ENCODE peak calls at places on chromosomes 6 and 20, in six cellular contexts. M is HepG2, K is transverse colon, P is IMR-90, O is stomach, U is HCT116. W is an unnamed sample.

GRCh38 chr6:22821664-22822320 is 252.4 kb downstream of the HDGFL1 start:
- DNase-seq in M (no peak), P (peak; percentile 61), K (no peak), O (no peak), U (no peak), W (no peak)

GRCh38 chr6:52890018-52890417 is 19.5 kb downstream of the GSTA3 start:
- DNase-seq in M (no peak), K (no peak), O (no peak), U (no peak), P (no peak), W (no peak)

GRCh38 chr6:166989427-166990034 is 9.7 kb upstream of the CEP43 start:
- DNase-seq in P (peak; percentile 49), K (no peak), M (peak; percentile 47), U (no peak), O (no peak), W (no peak)

GRCh38 chr6:36729169-36729549 is 31.5 kb downstream of the RAB44 start:
- DNase-seq in K (no peak), M (no peak), P (no peak), U (no peak), O (no peak), W (no peak)

GRCh38 chr6:10991115-10991514 is 53.0 kb downstream of the ELOVL2 start:
- DNase-seq in M (no peak), K (no peak), P (no peak), U (no peak), O (no peak), W (no peak)

GRCh38 chr6:152669894-152670293 is 27.8 kb upstream of the MYCT1 start:
- DNase-seq in M (peak; percentile 5), K (no peak), U (peak; percentile 33), P (peak; percentile 60), O (no peak), W (no peak)

GRCh38 chr6:12238191-12238590 is 52.0 kb upstream of the EDN1 start:
- DNase-seq in P (no peak), O (no peak), K (no peak), M (no peak), U (no peak), W (no peak)

GRCh38 chr6:1797801-1798200 is 188.1 kb downstream of the FOXC1 start:
- DNase-seq in K (no peak), O (no peak), P (peak; percentile 44), M (peak; percentile 53), U (no peak), W (no peak)

GRCh38 chr6:6401401-6401800 is 80.9 kb upstream of the F13A1 start:
- DNase-seq in P (no peak), K (no peak), M (no peak), U (no peak), O (no peak), W (no peak)

GRCh38 chr6:7243188-7243942 is 69.6 kb downstream of the SSR1 start:
- DNase-seq in M (peak; percentile 70), K (peak; percentile 40), O (no peak), U (peak; percentile 47), P (peak; percentile 64), W (peak; percentile 65)

DNA sequence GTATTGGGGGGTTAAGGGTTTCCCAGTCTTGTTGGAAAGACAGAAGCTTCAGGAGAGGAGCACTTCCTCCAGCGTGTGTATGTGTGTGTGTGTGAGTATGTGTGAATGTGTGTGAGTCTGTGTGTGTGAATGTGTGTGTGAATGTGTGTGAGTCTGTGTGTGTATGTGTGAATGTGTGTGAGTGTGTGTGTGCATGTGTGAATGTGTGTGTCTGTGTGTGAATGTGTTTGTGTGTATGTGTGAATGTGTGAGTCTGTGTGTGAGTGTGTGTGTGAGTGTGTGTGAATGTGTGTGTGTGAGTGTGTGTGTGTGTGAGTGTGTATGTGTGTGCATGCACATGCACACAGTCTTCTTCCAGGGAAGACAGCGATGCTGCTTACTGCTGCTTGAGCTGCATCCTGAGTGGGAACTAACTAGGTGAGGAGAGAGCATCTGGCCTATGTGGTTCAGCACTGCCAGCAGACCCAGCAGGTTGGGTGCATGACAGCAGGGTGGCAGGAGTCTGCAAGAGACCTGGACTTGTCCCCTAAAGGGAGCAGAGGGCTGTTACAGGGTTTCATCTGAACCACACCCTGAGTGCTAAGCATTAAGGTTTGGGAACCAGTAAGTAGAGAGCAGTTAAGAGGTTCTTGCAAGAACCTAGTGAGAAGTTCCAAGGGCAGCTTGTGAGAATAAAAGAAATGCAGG is 22.7 kb upstream of the CCND3 start:
- DNase-seq in K (no peak), M (no peak), P (no peak), U (no peak), O (peak; percentile 10), W (no peak)
- H3K27me3 ChIP-seq in K (no peaks in the 10 kb centered on the region), M (no peaks in the 10 kb centered on the region), P (no peaks in the 10 kb centered on the region), U (no peaks in the 10 kb centered on the region), O (no peaks in the 10 kb centered on the region), W (no peaks in the 10 kb centered on the region)

DNA sequence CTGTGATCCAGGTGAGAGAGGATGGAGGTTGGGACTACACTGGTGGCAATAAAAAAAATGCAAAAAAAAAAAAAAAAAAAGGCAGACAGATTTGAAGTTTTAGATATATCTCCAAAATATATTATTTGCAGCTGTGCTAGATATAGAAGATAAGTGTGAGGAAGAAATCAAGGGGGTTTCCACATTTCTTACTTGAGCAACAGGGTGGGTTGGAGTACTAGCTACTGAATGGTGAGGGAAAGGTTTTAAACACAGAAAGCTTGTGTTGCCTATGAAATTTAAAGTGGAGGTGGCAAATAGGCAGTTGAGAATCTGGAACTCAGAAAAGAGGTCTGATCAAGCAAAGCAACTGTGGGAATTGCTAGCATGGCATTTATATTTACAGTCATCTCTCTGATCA is 59.9 kb upstream of the GNRH2 start:
- DNase-seq in O (no peak), M (no peak), K (no peak), P (no peak), U (no peak), W (no peak)
- H3K4me3 ChIP-seq in O (no peak overlapping the region), M (no peak overlapping the region), K (no peak overlapping the region), P (no peak overlapping the region), U (no peak overlapping the region), W (no peak overlapping the region)

DNA sequence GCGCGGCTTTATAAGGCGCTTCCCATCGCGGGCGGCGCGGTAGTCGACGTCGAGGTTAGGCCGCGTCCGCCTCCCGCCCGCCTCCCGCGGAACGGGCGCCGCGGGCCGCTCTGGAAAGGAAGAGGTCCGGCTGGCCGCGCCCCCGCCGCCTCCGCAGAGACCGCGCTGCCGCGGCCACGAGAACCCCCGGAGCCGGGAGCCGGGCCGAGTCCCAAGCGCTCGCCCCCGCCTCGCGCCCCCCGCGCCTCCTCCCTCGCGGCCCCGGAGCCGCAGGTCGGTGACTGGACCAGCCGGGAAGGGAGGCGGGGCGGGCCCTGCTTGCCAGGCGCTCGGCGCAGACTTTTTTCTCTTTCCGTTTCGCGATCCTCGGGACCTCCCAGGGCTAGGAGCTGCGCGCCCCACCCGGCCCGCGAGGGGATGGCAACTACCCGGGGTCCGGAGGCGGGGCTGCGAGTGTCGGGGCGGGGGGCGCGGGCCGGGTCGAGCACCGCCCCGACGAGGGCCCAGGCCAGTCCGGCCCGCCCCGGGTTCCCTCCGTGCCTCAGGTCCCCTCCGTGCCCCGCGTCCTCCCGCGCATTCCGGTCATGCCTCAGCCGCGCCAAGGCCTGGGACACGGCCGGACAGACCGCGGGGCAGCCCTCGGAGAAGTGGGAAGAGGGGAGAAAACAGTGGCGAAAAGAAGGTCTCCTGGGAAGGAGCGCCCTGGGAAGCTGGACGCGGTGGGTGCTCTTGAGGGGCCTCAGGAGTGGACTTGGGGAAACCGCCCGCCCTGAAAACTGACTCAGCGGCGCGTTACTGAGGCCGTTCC is 421 bp upstream of the PXDC1 start:
- DNase-seq in U (peak; percentile 24), O (peak; percentile 80), M (peak; percentile 87), P (peak; percentile 93), K (peak; percentile 86), W (peak; percentile 85)
- TF ChIP-seq POLR2A in U (no peak), O (no peak), M (peak; percentile 20), P (peak; percentile 4), K (peak; percentile 31), W (no peak)

GRCh38 chr20:22582386-22582959 is 1.9 kb downstream of the FOXA2 start:
- DNase-seq in O (peak; percentile 40), M (no peak), P (no peak), U (no peak), K (no peak), W (no peak)

GRCh38 chr20:22584630-22584921 is 204 bp upstream of the FOXA2 start:
- DNase-seq in U (no peak), O (peak; percentile 92), P (no peak), M (peak; percentile 70), K (peak; percentile 88), W (no peak)

GRCh38 chr20:22583773-22584629 is at the start of gene FOXA2:
- DNase-seq in U (no peak), M (peak; percentile 93), K (peak; percentile 79), O (peak; percentile 85), P (no peak), W (no peak)

GRCh38 chr20:22581437-22582385 is 2.7 kb downstream of the FOXA2 start:
- DNase-seq in O (peak; percentile 43), P (no peak), M (no peak), K (no peak), U (no peak), W (no peak)

GRCh38 chr20:22582960-22583772 is 1.2 kb downstream of the FOXA2 start:
- DNase-seq in O (peak; percentile 31), P (no peak), M (peak; percentile 36), K (peak; percentile 19), U (no peak), W (no peak)
- H3K27me3 ChIP-seq in O (peaks cover 75% of the 10 kb centered on the region), P (peaks cover 87% of the 10 kb centered on the region), M (peaks cover 12% of the 10 kb centered on the region), K (peaks cover 99% of the 10 kb centered on the region), U (no peaks in the 10 kb centered on the region), W (no peaks in the 10 kb centered on the region)

DNA sequence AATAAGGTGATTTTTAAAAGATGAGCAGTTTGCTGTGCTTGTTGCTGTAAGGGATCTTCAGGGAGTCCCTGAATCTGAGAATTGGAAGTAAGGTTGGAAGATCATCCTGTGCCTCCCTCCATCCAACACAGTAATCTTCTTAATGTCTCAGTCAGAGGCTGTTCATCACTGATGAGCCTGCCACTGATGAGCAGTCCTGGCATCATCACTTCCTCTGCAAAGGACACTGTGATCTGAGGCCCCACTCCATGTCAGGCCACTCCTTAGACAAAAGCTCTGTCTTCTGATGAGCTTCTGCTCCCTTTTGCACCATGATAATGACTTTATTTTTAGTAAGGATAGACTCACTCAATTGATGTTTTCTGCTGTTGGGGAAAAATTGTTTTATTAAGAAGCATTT is 121.0 kb downstream of the UST start:
- DNase-seq in O (no peak), M (no peak), U (no peak), K (no peak), P (peak; percentile 49), W (no peak)
- H3K4me3 ChIP-seq in O (no peak overlapping the region), M (no peak overlapping the region), U (no peak overlapping the region), K (no peak overlapping the region), P (no peak overlapping the region), W (no peak overlapping the region)

DNA sequence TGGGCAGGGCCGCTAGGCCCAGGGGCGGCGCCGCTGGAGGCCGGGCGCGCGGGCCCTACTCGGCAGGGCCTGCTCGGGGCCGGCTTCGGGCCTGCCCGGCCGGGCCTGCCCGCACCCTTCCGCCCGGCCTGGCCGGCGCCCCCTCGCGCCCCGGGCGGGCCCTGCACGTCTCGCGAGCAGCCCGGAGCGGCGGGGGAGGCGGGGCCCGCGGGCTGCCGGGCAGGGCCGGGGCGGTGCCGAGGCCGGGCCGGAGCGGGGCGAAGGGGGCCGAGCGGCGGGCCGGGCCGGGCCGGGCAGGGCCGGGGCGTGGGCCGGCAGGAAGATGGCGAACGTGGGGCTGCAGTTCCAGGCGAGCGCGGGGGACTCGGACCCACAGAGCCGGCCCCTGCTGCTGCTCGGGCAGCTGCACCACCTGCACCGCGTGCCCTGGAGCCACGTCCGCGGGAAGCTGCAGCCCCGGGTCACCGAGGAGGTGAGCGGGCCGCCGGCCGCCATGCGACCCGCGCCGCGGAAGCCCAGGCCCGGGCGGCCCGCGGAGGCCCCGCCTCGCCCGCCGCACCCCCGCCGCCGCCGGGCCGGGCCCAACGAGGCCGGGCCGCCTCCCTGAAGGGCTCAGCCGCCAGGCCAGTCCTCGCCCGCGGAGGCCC is at the start of gene NPEPL1:
- DNase-seq in P (peak; percentile 67), K (peak; percentile 79), O (peak; percentile 78), M (no peak), U (peak; percentile 28), W (peak; percentile 50)
- TF ChIP-seq POLR2A in P (no peak), K (no peak), O (no peak), M (no peak), U (no peak), W (no peak)

GRCh38 chr6:111660531-111660930 is 54.9 kb upstream of the TRAF3IP2 start:
- DNase-seq in U (no peak), O (no peak), K (no peak), P (no peak), M (no peak), W (no peak)
- H3K27me3 ChIP-seq in U (no peaks in the 10 kb centered on the region), O (no peaks in the 10 kb centered on the region), K (no peaks in the 10 kb centered on the region), P (no peaks in the 10 kb centered on the region), M (no peaks in the 10 kb centered on the region), W (no peaks in the 10 kb centered on the region)